ENCODE peak calls at places on chromosomes 3 and 15, in four cellular contexts. D, E, N and Z are unnamed samples.

GRCh38 chr3:123679712-123680386 is 95.0 kb upstream of the HACD2 start:
- DNase-seq in D (no peak), E (no peak), N (no peak), Z (no peak)

GRCh38 chr15:39430389-39430788 is 150.5 kb upstream of the THBS1 start:
- DNase-seq in E (no peak), N (no peak), D (no peak), Z (no peak)

GRCh38 chr15:70512772-70513362 is 250.5 kb downstream of the UACA start:
- DNase-seq in N (peak; percentile 40), E (peak; percentile 88), D (no peak), Z (peak; percentile 59)

GRCh38 chr3:45978348-45978747 is 17.3 kb downstream of the FYCO1 start:
- DNase-seq in D (no peak), N (no peak), E (no peak), Z (peak; percentile 53)

GRCh38 chr3:12345141-12345561 is 56.3 kb downstream of the PPARG start:
- DNase-seq in E (no peak), D (peak; percentile 70), N (peak; percentile 53), Z (peak; percentile 77)

GRCh38 chr3:186054481-186055399 is 54.1 kb downstream of the ETV5 start:
- DNase-seq in D (no peak), E (no peak), N (no peak), Z (no peak)

GRCh38 chr15:55993804-55994539 is 560 bp upstream of the NEDD4 start:
- DNase-seq in E (peak; percentile 70), D (peak; percentile 63), N (peak; percentile 78), Z (peak; percentile 46)

GRCh38 chr15:46918462-46919125 is 798.7 kb upstream of the SEMA6D start:
- DNase-seq in N (no peak), E (no peak), D (no peak), Z (no peak)

GRCh38 chr3:30319713-30320112 is 286.7 kb upstream of the TGFBR2 start:
- DNase-seq in E (peak; percentile 70), D (no peak), N (peak; percentile 70), Z (peak; percentile 63)

GRCh38 chr3:62445267-62445666 is 71.9 kb upstream of the FEZF2 start:
- DNase-seq in E (peak; percentile 36), N (peak; percentile 15), D (peak; percentile 21), Z (peak; percentile 17)

GRCh38 chr3:191216510-191216909 is 17.5 kb downstream of the OSTN start:
- DNase-seq in N (no peak), E (no peak), D (no peak), Z (no peak)

GRCh38 chr15:38073278-38073930 is 139.0 kb downstream of the TMCO5A start:
- DNase-seq in E (peak; percentile 38), D (no peak), N (peak; percentile 50), Z (no peak)

GRCh38 chr15:52702390-52702789 is 23.2 kb upstream of the ATOSA start:
- DNase-seq in N (no peak), E (no peak), D (no peak), Z (no peak)

GRCh38 chr15:53209396-53210042 is 419.4 kb upstream of the ONECUT1 start:
- DNase-seq in D (peak; percentile 19), N (no peak), E (no peak), Z (peak; percentile 75)

GRCh38 chr15:79740581-79740980 is 156.2 kb downstream of the MTHFS start:
- DNase-seq in N (no peak), D (no peak), E (no peak), Z (no peak)

GRCh38 chr3:71500696-71501095 is 82.8 kb downstream of the FOXP1 start:
- DNase-seq in N (no peak), E (no peak), D (no peak), Z (no peak)

GRCh38 chr3:195154793-195155535 is 116.0 kb downstream of the XXYLT1 start:
- DNase-seq in N (peak; percentile 89), E (peak; percentile 44), D (peak; percentile 97), Z (peak; percentile 84)

GRCh38 chr15:47331796-47332480 is 385.4 kb upstream of the SEMA6D start:
- DNase-seq in D (peak; percentile 8), N (peak; percentile 94), E (no peak), Z (peak; percentile 33)

GRCh38 chr15:90058308-90058707 is 44.0 kb downstream of the IDH2 start:
- DNase-seq in E (no peak), N (no peak), D (no peak), Z (no peak)

GRCh38 chr15:90060797-90061196 is 41.5 kb downstream of the IDH2 start:
- DNase-seq in N (no peak), D (no peak), E (no peak), Z (no peak)

GRCh38 chr15:90062729-90063684 is 39.3 kb downstream of the IDH2 start:
- DNase-seq in E (no peak), N (no peak), D (no peak), Z (no peak)

GRCh38 chr15:90062023-90062728 is 40.1 kb downstream of the IDH2 start:
- DNase-seq in N (peak; percentile 31), D (no peak), E (peak; percentile 90), Z (peak; percentile 67)

DNA sequence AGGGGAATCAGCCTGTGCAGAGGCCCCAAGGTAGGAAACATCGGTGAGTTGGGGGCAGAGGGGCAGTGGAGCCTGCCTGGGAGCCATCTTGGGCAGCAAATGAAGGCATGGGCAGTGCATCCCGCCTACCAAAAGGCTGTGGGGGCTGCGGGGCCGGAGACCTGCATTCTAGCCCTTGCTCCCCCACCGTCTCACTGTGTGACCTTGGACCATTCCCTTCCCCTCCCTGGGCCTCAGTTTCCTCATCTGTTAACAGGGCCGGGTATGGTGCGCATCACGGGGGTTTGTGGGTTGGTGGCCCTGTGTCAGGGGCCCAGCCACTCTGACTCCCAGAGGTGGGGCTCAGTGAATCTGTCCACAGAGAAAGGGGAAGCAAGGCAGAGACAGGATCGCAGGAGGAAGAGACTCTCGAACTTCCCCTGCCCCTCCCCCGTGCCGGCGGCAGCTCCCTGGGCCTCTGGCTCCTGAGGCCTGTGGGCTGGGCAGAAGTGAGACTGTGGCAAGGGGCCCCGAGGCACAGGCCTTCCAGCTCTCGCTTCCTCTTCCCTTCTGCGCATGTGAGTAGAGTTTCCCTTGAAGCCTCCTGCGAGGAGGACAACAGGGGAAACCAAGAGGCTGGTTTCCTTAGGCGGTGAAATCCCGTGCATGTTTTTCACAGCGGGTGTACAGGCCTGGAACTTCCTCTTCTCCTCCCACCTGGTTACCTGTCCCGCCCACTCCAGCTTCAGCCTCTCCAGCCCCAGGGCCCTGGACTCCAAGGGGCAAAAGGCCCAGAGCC is 42.9 kb downstream of the IDH2 start:
- DNase-seq in N (peak; percentile 68), D (no peak), E (peak; percentile 66), Z (no peak)
- H2AFZ ChIP-seq in N (no peak overlapping the region), D (no peak overlapping the region), E (no peak overlapping the region), Z (no peak overlapping the region)

GRCh38 chr15:66922608-66923007 is 142.8 kb upstream of the SMAD3 start:
- DNase-seq in D (no peak), E (no peak), N (no peak), Z (no peak)

GRCh38 chr15:66925721-66926120 is 139.7 kb upstream of the SMAD3 start:
- DNase-seq in E (no peak), D (no peak), N (no peak), Z (no peak)

GRCh38 chr15:66924889-66925288 is 140.5 kb upstream of the SMAD3 start:
- DNase-seq in E (no peak), D (no peak), N (no peak), Z (no peak)

GRCh38 chr15:66921319-66921718 is 144.1 kb upstream of the SMAD3 start:
- DNase-seq in E (no peak), N (no peak), D (no peak), Z (no peak)

GRCh38 chr15:66923438-66923881 is 141.9 kb upstream of the SMAD3 start:
- DNase-seq in D (no peak), E (peak; percentile 88), N (no peak), Z (no peak)
- H3K4me1 ChIP-seq in D (no peaks in the 10 kb centered on the region), E (peaks cover 7% of the 10 kb centered on the region), N (no peaks in the 10 kb centered on the region), Z (no peaks in the 10 kb centered on the region)

DNA sequence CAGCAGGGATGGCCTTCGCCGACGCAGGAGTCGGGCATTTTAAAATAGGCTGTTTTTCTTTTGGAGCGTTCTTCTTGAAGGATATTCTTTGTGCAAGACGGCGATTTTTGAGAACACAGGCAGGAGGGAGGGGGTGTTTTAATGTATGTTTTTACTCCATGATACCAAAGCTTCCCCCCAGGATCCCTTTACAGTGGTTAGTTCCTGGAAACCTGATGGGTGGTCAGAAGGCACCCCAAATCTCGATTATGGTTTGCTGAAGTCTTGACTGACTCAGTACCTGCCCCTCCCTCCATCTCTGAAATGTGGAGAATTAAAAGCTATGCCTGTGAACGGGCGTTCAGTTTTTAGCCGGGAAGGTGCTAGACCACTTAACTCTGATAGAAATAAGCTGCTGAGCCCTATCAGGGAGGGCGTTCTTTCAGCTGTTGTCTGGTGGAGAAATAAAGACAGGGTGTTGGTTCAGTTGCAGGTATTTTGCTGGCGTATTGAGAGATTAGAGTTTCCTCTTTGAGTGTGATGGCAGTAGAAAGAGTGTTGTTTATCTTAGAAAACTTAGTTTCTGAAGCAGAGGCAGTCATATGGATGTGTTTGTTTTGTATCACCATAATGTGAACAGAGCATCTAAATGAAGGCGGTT is 3.4 kb downstream of the IGF1R start:
- DNase-seq in N (peak; percentile 30), D (peak; percentile 60), E (no peak), Z (peak; percentile 78)
- H3K4me3 ChIP-seq in N (peak overlapping the region; percentile 94), D (peak overlapping the region; percentile 80), E (peak overlapping the region; percentile 92), Z (peak overlapping the region; percentile 89)

GRCh38 chr3:104956620-104957345 is 409.9 kb upstream of the ALCAM start:
- DNase-seq in N (no peak), D (no peak), E (no peak), Z (no peak)
- H2AFZ ChIP-seq in N (no peak overlapping the region), D (no peak overlapping the region), E (peak overlapping the region; percentile 75), Z (peak overlapping the region; percentile 12)

DNA sequence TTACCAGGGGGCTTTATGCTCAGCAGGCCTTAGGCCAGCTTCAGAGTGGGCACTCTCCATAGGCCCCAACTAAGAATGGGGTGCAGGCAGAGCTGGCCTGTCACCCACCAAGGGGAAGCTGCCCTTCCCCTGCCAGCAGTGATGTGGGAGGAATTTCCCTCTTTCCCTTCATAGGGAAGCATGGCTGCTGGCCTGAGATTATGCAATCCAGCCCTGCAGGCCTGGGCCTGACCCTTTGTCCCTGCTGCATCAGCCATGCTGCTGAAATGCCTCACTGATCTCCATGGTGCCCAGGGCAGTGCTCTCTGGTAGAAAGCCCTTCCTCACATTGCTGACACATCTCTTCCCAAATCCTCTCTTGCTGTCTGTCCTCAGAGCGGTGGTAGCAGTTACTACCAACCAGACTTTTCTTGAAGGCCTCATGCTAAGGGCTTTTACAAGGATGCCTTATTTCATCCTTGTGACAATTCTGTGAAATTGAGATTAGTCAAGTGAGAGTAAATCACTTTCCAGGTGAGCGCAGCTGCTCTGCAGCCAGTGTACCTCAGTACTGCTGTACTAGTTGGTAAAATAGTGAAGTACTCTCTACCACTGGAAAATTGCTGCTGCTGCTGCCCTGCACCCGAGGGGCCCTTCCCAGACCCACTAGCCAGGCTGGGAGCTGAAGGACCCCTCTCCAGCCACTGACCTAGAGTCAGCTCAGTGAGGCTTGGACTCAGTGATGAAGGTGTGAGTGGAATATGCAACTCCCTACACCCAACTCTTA is 33.8 kb downstream of the MRAS start:
- DNase-seq in E (no peak), D (peak; percentile 22), N (peak; percentile 68), Z (peak; percentile 84)
- H3K4me1 ChIP-seq in E (no peaks in the 10 kb centered on the region), D (peaks cover 8% of the 10 kb centered on the region), N (peaks cover 9% of the 10 kb centered on the region), Z (peaks cover 21% of the 10 kb centered on the region)

GRCh38 chr3:135107043-135107442 is 312.0 kb downstream of the EPHB1 start:
- DNase-seq in D (no peak), N (no peak), E (no peak), Z (no peak)
- H3K4me3 ChIP-seq in D (no peak overlapping the region), N (no peak overlapping the region), E (no peak overlapping the region), Z (no peak overlapping the region)